ENCODE peak calls at places on chromosome 16, in nine cellular contexts. A, J, D, Y, H, M, K, G and E are unnamed samples.
A peak's percentile ranks its signal among the peaks of the same experiment; 100 is the strongest.

GRCh38 chr16:26269663-26270062 is 577.9 kb downstream of the HS3ST4 start:
- DNase-seq in G (no peak), K (no peak), Y (no peak), J (peak; percentile 63), H (no peak), M (no peak), A (no peak), D (no peak), E (no peak)

GRCh38 chr16:56311208-56312027 is 113.9 kb downstream of the AMFR start:
- DNase-seq in Y (no peak), A (no peak), D (no peak), K (no peak), H (peak; percentile 95), M (no peak), J (no peak), G (no peak), E (no peak)

GRCh38 chr16:12057276-12057675 is 80.7 kb downstream of the SNX29 start:
- DNase-seq in A (peak; percentile 48), G (peak; percentile 92), M (peak; percentile 18), J (no peak), Y (no peak), H (no peak), D (no peak), K (no peak), E (no peak)

GRCh38 chr16:22206847-22207714 is 1.0 kb downstream of the EEF2K start:
- DNase-seq in H (no peak), K (peak; percentile 53), J (peak; percentile 77), Y (peak; percentile 53), G (no peak), M (peak; percentile 59), D (peak; percentile 69), A (peak; percentile 90), E (peak; percentile 86)

GRCh38 chr16:72455743-72456659 is 284.0 kb upstream of the PMFBP1 start:
- DNase-seq in K (no peak), M (no peak), A (no peak), G (no peak), J (no peak), Y (no peak), H (peak; percentile 43), D (no peak), E (no peak)

GRCh38 chr16:11032922-11033291 is 88.5 kb downstream of the CLEC16A start:
- DNase-seq in M (no peak), Y (no peak), H (no peak), J (no peak), K (peak; percentile 23), G (no peak), A (peak; percentile 57), D (no peak), E (peak; percentile 75)

GRCh38 chr16:73231379-73231778 is 183.5 kb upstream of the ZFHX3 start:
- DNase-seq in M (no peak), D (no peak), Y (no peak), G (no peak), H (no peak), A (no peak), J (no peak), K (no peak), E (no peak)

GRCh38 chr16:89359296-89360147 is 130.8 kb downstream of the ANKRD11 start:
- DNase-seq in D (no peak), Y (no peak), H (no peak), K (no peak), G (no peak), A (no peak), M (no peak), J (no peak), E (no peak)